ENCODE peak calls at places on chromosomes 6 and 20, in six cellular contexts. One of them, this sample, is unnamed.

GRCh38 chr20:9594284-9594875 is 80.0 kb downstream of the LAMP5 start:
- DNase-seq in IMR-90: no peak
- DNase-seq in H9: no peak
- DNase-seq in H1: no peak
- DNase-seq in mesenchymal stem cell: no peak
- DNase-seq in trophoblast cell: no peak
- DNase-seq in this sample: no peak

GRCh38 chr20:23254034-23254433 is 96.6 kb upstream of the NXT1 start:
- DNase-seq in IMR-90: no peak
- DNase-seq in H9: no peak
- DNase-seq in H1: no peak
- DNase-seq in mesenchymal stem cell: no peak
- DNase-seq in trophoblast cell: no peak
- DNase-seq in this sample: no peak

GRCh38 chr6:90284745-90285481 is 11.7 kb downstream of the BACH2 start:
- DNase-seq in IMR-90: peak
- DNase-seq in H9: no peak
- DNase-seq in H1: no peak
- DNase-seq in mesenchymal stem cell: peak
- DNase-seq in trophoblast cell: no peak
- DNase-seq in this sample: no peak

GRCh38 chr20:20368414-20369352 is 779 bp downstream of the INSM1 start:
- DNase-seq in IMR-90: no peak
- DNase-seq in H9: peak
- DNase-seq in H1: no peak
- DNase-seq in mesenchymal stem cell: no peak
- DNase-seq in trophoblast cell: no peak
- DNase-seq in this sample: no peak

GRCh38 chr6:100370265-100370664 is 94.5 kb downstream of the SIM1 start:
- DNase-seq in IMR-90: no peak
- DNase-seq in H9: no peak
- DNase-seq in H1: no peak
- DNase-seq in mesenchymal stem cell: no peak
- DNase-seq in trophoblast cell: peak
- DNase-seq in this sample: no peak

GRCh38 chr20:63740070-63740500 is 509 bp downstream of the SLC2A4RG start:
- DNase-seq in IMR-90: peak
- DNase-seq in H9: peak
- DNase-seq in H1: no peak
- DNase-seq in mesenchymal stem cell: peak
- DNase-seq in trophoblast cell: peak
- DNase-seq in this sample: peak

GRCh38 chr6:163651910-163652309 is 237.4 kb downstream of the QKI start:
- DNase-seq in IMR-90: peak
- DNase-seq in H9: no peak
- DNase-seq in H1: no peak
- DNase-seq in mesenchymal stem cell: no peak
- DNase-seq in trophoblast cell: no peak
- DNase-seq in this sample: no peak

GRCh38 chr6:136784271-136784664 is 8.0 kb downstream of the MAP3K5 start:
- DNase-seq in IMR-90: no peak
- DNase-seq in H9: no peak
- DNase-seq in H1: no peak
- DNase-seq in mesenchymal stem cell: no peak
- DNase-seq in trophoblast cell: no peak
- DNase-seq in this sample: no peak

GRCh38 chr20:32589256-32589655 is 4.1 kb upstream of the NOL4L start:
- DNase-seq in IMR-90: peak
- DNase-seq in H9: no peak
- DNase-seq in H1: no peak
- DNase-seq in mesenchymal stem cell: no peak
- DNase-seq in trophoblast cell: no peak
- DNase-seq in this sample: no peak

GRCh38 chr6:108715832-108716231 is 132.4 kb upstream of the ARMC2 start:
- DNase-seq in IMR-90: peak
- DNase-seq in H9: no peak
- DNase-seq in H1: no peak
- DNase-seq in mesenchymal stem cell: no peak
- DNase-seq in trophoblast cell: no peak
- DNase-seq in this sample: no peak

GRCh38 chr6:139539852-139540251 is 165.4 kb upstream of the CITED2 start:
- DNase-seq in IMR-90: peak
- DNase-seq in H9: peak
- DNase-seq in H1: peak
- DNase-seq in mesenchymal stem cell: peak
- DNase-seq in trophoblast cell: peak
- DNase-seq in this sample: no peak

GRCh38 chr6:15754035-15754705 is 91.3 kb upstream of the DTNBP1 start:
- DNase-seq in IMR-90: peak
- DNase-seq in H9: no peak
- DNase-seq in H1: no peak
- DNase-seq in mesenchymal stem cell: peak
- DNase-seq in trophoblast cell: peak
- DNase-seq in this sample: no peak

GRCh38 chr20:48683467-48684175 is 144.2 kb downstream of the PREX1 start:
- DNase-seq in IMR-90: no peak
- DNase-seq in H9: no peak
- DNase-seq in H1: no peak
- DNase-seq in mesenchymal stem cell: no peak
- DNase-seq in trophoblast cell: no peak
- DNase-seq in this sample: no peak

GRCh38 chr6:42367353-42368011 is 84.2 kb downstream of the TRERF1 start:
- DNase-seq in IMR-90: peak
- DNase-seq in H9: no peak
- DNase-seq in H1: no peak
- DNase-seq in mesenchymal stem cell: peak
- DNase-seq in trophoblast cell: peak
- DNase-seq in this sample: no peak

GRCh38 chr6:113451030-113451429 is 406.1 kb upstream of the MARCKS start:
- DNase-seq in IMR-90: no peak
- DNase-seq in H9: no peak
- DNase-seq in H1: no peak
- DNase-seq in mesenchymal stem cell: no peak
- DNase-seq in trophoblast cell: no peak
- DNase-seq in this sample: no peak
- H3K14ac ChIP-seq in IMR-90: peak
- H3K14ac ChIP-seq in H9: no peak
- H3K14ac ChIP-seq in H1: no peak
- H3K14ac ChIP-seq in mesenchymal stem cell: no peak
- H3K14ac ChIP-seq in trophoblast cell: peak
- H3K14ac ChIP-seq in this sample: no peak

GRCh38 chr6:110708295-110708965 is 106.8 kb downstream of the CDK19 start:
- DNase-seq in IMR-90: peak
- DNase-seq in H9: no peak
- DNase-seq in H1: no peak
- DNase-seq in mesenchymal stem cell: peak
- DNase-seq in trophoblast cell: no peak
- DNase-seq in this sample: no peak
- H3K27ac ChIP-seq in IMR-90: no peak
- H3K27ac ChIP-seq in H9: no peak
- H3K27ac ChIP-seq in H1: no peak
- H3K27ac ChIP-seq in mesenchymal stem cell: no peak
- H3K27ac ChIP-seq in trophoblast cell: no peak
- H3K27ac ChIP-seq in this sample: no peak

DNA sequence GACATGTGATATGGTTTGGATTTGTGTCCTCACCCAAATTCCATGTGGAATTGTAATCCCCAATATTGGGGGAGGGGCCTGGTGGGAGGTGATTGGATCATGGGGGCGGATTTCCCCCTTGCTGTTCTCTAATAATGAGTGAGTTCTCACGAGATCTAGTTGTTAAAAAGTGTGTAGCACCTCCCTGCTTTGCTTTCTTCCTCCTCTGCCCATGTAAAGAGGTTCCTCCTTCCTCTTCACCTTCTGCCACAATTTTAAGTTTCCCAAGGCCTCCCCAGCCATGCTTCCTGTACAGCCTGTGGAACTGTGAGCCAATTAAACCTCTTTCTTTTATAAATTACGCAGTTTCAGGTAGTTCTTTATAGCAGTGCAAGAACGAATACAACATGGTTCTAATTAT is 2.1 kb upstream of the ZNF451 start:
- DNase-seq in IMR-90: peak
- DNase-seq in H9: no peak
- DNase-seq in H1: no peak
- DNase-seq in mesenchymal stem cell: no peak
- DNase-seq in trophoblast cell: no peak
- DNase-seq in this sample: no peak
- H2AFZ ChIP-seq in IMR-90: no peak
- H2AFZ ChIP-seq in H9: no peak
- H2AFZ ChIP-seq in H1: no peak
- H2AFZ ChIP-seq in mesenchymal stem cell: no peak
- H2AFZ ChIP-seq in trophoblast cell: no peak
- H2AFZ ChIP-seq in this sample: no peak

DNA sequence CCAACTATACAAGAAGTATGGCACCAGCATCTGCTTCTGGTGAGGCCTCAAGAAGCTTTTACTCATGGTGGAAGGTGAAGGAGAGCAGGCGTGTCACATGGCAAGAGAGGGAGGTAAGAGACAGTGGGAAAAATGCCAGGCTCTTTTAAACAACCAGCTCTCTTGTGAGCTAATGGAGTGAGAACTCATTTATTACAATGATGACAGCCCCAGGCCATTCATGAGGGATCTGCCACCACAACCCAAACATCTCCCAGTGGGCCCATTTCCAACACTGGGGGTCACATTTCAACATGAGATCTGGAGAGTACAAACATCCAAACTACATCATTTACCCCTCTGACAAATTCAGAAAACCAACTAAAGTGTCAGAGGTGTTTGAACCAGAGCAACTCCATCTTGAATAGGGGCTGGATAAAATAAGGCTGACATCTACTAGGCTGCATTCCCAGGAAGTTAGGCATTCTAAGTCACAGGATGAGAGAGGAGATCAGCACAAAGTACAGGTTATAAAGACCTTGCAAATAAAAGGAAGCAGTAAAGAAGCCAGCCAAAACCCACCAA is 2.2 kb upstream of the UBD start:
- DNase-seq in IMR-90: no peak
- DNase-seq in H9: no peak
- DNase-seq in H1: no peak
- DNase-seq in mesenchymal stem cell: no peak
- DNase-seq in trophoblast cell: no peak
- DNase-seq in this sample: no peak
- H3K14ac ChIP-seq in IMR-90: no peak
- H3K14ac ChIP-seq in H9: no peak
- H3K14ac ChIP-seq in H1: no peak
- H3K14ac ChIP-seq in mesenchymal stem cell: no peak
- H3K14ac ChIP-seq in trophoblast cell: no peak
- H3K14ac ChIP-seq in this sample: no peak

DNA sequence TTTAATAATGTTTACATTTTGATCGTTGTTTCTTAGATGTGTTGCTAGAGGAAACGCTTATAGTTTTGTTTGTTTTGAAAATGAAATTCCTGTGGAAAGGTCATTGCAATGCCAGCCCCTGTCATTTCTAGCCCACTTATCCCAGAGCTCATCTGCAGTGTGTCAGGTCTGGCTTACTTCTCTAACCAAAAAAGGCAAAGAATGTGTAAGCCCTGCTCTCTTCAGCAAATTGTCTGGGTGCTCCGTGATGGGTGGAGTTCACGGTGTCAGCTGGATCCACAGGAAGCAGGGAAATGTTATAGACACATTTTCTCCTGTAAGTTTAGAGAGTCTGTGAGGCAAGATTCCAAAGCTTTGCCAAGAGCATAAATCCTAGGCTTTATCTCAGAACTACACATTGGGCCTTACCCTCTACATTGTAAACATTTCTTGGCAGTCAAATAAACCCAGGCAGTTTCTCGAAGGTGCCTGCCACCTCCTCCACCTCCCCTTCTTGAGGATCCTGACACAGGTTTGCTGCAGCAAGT is 50.9 kb downstream of the RPRD1B start:
- DNase-seq in IMR-90: peak
- DNase-seq in H9: no peak
- DNase-seq in H1: no peak
- DNase-seq in mesenchymal stem cell: peak
- DNase-seq in trophoblast cell: peak
- DNase-seq in this sample: no peak
- H3K27ac ChIP-seq in IMR-90: peak
- H3K27ac ChIP-seq in H9: no peak
- H3K27ac ChIP-seq in H1: no peak
- H3K27ac ChIP-seq in mesenchymal stem cell: peak
- H3K27ac ChIP-seq in trophoblast cell: peak
- H3K27ac ChIP-seq in this sample: no peak

GRCh38 chr6:53658992-53659391 is 6.6 kb downstream of the KLHL31 start:
- DNase-seq in IMR-90: no peak
- DNase-seq in H9: no peak
- DNase-seq in H1: no peak
- DNase-seq in mesenchymal stem cell: no peak
- DNase-seq in trophoblast cell: no peak
- DNase-seq in this sample: no peak
- H2AFZ ChIP-seq in IMR-90: no peak
- H2AFZ ChIP-seq in H9: no peak
- H2AFZ ChIP-seq in H1: no peak
- H2AFZ ChIP-seq in mesenchymal stem cell: no peak
- H2AFZ ChIP-seq in trophoblast cell: no peak
- H2AFZ ChIP-seq in this sample: no peak

DNA sequence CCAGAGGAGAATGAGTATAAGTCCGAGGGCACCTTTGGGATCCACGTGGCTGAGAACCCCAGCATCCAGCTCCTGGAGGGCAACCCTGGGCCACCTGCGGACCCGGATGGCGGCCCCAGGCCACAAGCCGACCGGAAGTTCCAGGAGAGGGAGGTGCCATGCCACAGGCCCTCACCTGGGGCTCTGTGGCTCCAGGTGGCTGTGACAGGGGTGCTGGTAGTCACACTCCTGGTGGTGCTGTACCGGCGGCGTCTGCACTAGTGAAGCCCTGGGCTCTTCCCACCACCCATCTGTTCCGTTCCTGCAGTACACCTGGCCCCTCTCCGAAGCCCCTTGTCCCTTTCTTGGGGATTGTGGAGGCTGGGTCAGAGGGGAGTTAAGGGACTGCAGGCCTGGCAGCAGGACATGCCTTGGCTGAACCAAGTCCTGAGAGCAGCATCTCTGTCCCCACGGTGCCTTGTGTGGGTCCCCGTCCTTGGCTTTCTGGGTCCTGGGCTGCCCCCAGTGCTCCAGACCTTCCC is 19.3 kb downstream of the MAVS start:
- DNase-seq in IMR-90: no peak
- DNase-seq in H9: no peak
- DNase-seq in H1: no peak
- DNase-seq in mesenchymal stem cell: no peak
- DNase-seq in trophoblast cell: peak
- DNase-seq in this sample: no peak
- H3K14ac ChIP-seq in IMR-90: no peak
- H3K14ac ChIP-seq in H9: no peak
- H3K14ac ChIP-seq in H1: no peak
- H3K14ac ChIP-seq in mesenchymal stem cell: no peak
- H3K14ac ChIP-seq in trophoblast cell: no peak
- H3K14ac ChIP-seq in this sample: no peak